ENCODE peak calls at places on chromosomes 12 and 14, in ten cellular contexts. J, I, C, T, Z, Q, X, E, V and M are unnamed samples.

GRCh38 chr14:91387135-91387849 is 30.3 kb downstream of the CCDC88C start:
- DNase-seq in V (peak; percentile 67), Z (no peak), X (peak; percentile 63), J (no peak), E (peak; percentile 65), T (no peak), I (peak; percentile 27), Q (no peak), C (peak; percentile 44), M (no peak)

GRCh38 chr12:111953455-111953854 is 59.5 kb downstream of the TMEM116 start:
- DNase-seq in I (peak; percentile 47), E (peak; percentile 31), V (no peak), Q (no peak), T (no peak), X (no peak), Z (no peak), C (no peak), J (no peak), M (no peak)

GRCh38 chr12:108440736-108441135 is 74.3 kb upstream of the FICD start:
- DNase-seq in C (no peak), X (no peak), Q (no peak), T (no peak), Z (no peak), I (no peak), J (no peak), V (no peak), E (no peak), M (no peak)

GRCh38 chr12:122788387-122788786 is 14.0 kb downstream of the CCDC62 start:
- DNase-seq in V (peak; percentile 45), T (peak; percentile 6), Z (no peak), Q (no peak), C (no peak), X (no peak), J (no peak), E (peak; percentile 40), I (no peak), M (no peak)

GRCh38 chr12:75613981-75614380 is 102.6 kb upstream of the KRR1 start:
- DNase-seq in E (peak; percentile 38), J (no peak), T (peak; percentile 28), I (no peak), C (no peak), Q (no peak), X (no peak), Z (no peak), V (no peak), M (no peak)

GRCh38 chr14:33280646-33281045 is 342.0 kb downstream of the NPAS3 start:
- DNase-seq in T (no peak), E (peak; percentile 58), V (peak; percentile 16), Q (no peak), I (no peak), C (no peak), J (no peak), Z (no peak), X (no peak), M (no peak)

GRCh38 chr12:712172-712863 is 40.1 kb upstream of the WNK1 start:
- DNase-seq in T (no peak), J (no peak), X (no peak), E (peak; percentile 47), I (no peak), C (no peak), Z (peak; percentile 52), Q (no peak), V (peak; percentile 57), M (peak; percentile 89)

GRCh38 chr14:100223332-100224171 is 15.4 kb upstream of the YY1 start:
- DNase-seq in V (no peak), T (no peak), I (no peak), J (peak; percentile 70), Z (no peak), Q (no peak), X (no peak), E (peak; percentile 66), C (no peak), M (no peak)

GRCh38 chr12:47236109-47236714 is 156.5 kb upstream of the AMIGO2 start:
- DNase-seq in Q (no peak), Z (no peak), V (peak; percentile 85), T (peak; percentile 80), J (no peak), I (no peak), C (no peak), E (peak; percentile 87), X (peak; percentile 67), M (no peak)

GRCh38 chr14:26194816-26195215 is 403.0 kb downstream of the NOVA1 start:
- DNase-seq in Q (no peak), Z (no peak), V (no peak), C (no peak), J (no peak), X (no peak), E (no peak), I (no peak), T (no peak), M (no peak)

GRCh38 chr14:89166650-89167049 is 250.4 kb downstream of the FOXN3 start:
- DNase-seq in J (no peak), I (no peak), C (no peak), T (no peak), V (no peak), E (no peak), X (no peak), Z (no peak), Q (no peak), M (no peak)

GRCh38 chr14:37232907-37233481 is 35.3 kb downstream of the MIPOL1 start:
- DNase-seq in T (peak; percentile 55), J (peak; percentile 48), Q (no peak), Z (peak; percentile 35), I (peak; percentile 65), X (peak; percentile 60), V (peak; percentile 66), E (peak; percentile 69), C (peak; percentile 73), M (peak; percentile 45)

GRCh38 chr12:45388545-45388944 is 172.7 kb downstream of the ANO6 start:
- DNase-seq in X (peak; percentile 27), C (peak; percentile 46), J (peak; percentile 54), Q (no peak), Z (no peak), E (peak; percentile 55), V (peak; percentile 58), I (no peak), T (peak; percentile 40), M (peak; percentile 44)

GRCh38 chr12:124569375-124570148 is 2.1 kb upstream of the NCOR2 start:
- DNase-seq in J (no peak), X (no peak), C (no peak), I (no peak), Q (no peak), Z (no peak), E (peak; percentile 14), V (peak; percentile 29), T (no peak), M (no peak)

GRCh38 chr14:106436310-106436905 is 910.0 kb downstream of the TMEM121 start:
- DNase-seq in J (no peak), Q (peak; percentile 65), C (peak; percentile 68), T (no peak), X (peak; percentile 53), I (no peak), V (no peak), Z (peak; percentile 38), E (no peak), M (peak; percentile 61)

GRCh38 chr12:114625294-114625851 is 58.6 kb downstream of the TBX3 start:
- DNase-seq in Q (no peak), Z (peak; percentile 35), V (peak; percentile 68), J (peak; percentile 83), E (peak; percentile 68), X (peak; percentile 69), I (peak; percentile 58), C (peak; percentile 59), T (peak; percentile 65), M (peak; percentile 4)

GRCh38 chr12:26938660-26939185 is 453 bp downstream of the FGFR1OP2 start:
- DNase-seq in J (no peak), V (no peak), E (no peak), Z (no peak), Q (no peak), C (peak; percentile 72), I (no peak), X (no peak), T (no peak), M (no peak)

GRCh38 chr12:57004651-57005050 is 1.7 kb downstream of the ZBTB39 start:
- DNase-seq in Z (no peak), C (no peak), Q (no peak), V (no peak), I (no peak), J (no peak), T (no peak), X (no peak), E (no peak), M (no peak)

GRCh38 chr12:9337656-9338055 is 129.5 kb upstream of the PZP start:
- DNase-seq in I (no peak), J (no peak), Q (no peak), V (no peak), C (no peak), E (no peak), Z (no peak), X (no peak), T (no peak), M (no peak)

GRCh38 chr12:58503731-58504520 is 416.4 kb downstream of the LRIG3 start:
- DNase-seq in C (no peak), V (no peak), Z (no peak), Q (no peak), I (no peak), J (no peak), T (peak; percentile 61), X (no peak), E (peak; percentile 80), M (no peak)

GRCh38 chr12:83086023-83086422 is 399.3 kb downstream of the TMTC2 start:
- DNase-seq in Q (no peak), X (no peak), J (no peak), C (no peak), I (no peak), E (no peak), V (no peak), Z (no peak), T (no peak), M (no peak)

GRCh38 chr12:25840678-25841077 is 117.8 kb upstream of the RASSF8 start:
- DNase-seq in Q (no peak), X (no peak), E (peak; percentile 85), V (peak; percentile 82), T (peak; percentile 61), I (no peak), C (no peak), Z (no peak), J (no peak), M (no peak)

GRCh38 chr14:103593577-103593976 is 30.8 kb downstream of the COA8 start:
- DNase-seq in C (no peak), J (no peak), Q (no peak), I (no peak), Z (peak; percentile 62), V (no peak), X (no peak), T (no peak), E (no peak), M (peak; percentile 69)

GRCh38 chr12:53758081-53758769 is 6.4 kb upstream of the CISTR start:
- DNase-seq in X (no peak), E (no peak), C (no peak), I (no peak), V (no peak), T (no peak), Z (peak; percentile 14), J (no peak), Q (no peak), M (no peak)

GRCh38 chr14:105909046-105909827 is 382.9 kb downstream of the TMEM121 start:
- DNase-seq in V (no peak), T (no peak), J (no peak), Z (no peak), X (no peak), C (no peak), Q (no peak), I (no peak), E (no peak), M (no peak)

GRCh38 chr12:45651029-45651428 is 78.5 kb upstream of the ARID2 start:
- DNase-seq in Z (no peak), C (no peak), T (no peak), J (no peak), X (no peak), Q (no peak), V (no peak), I (no peak), E (no peak), M (no peak)

GRCh38 chr12:94566345-94566744 is 84.0 kb downstream of the TMCC3 start:
- DNase-seq in Z (peak; percentile 62), V (no peak), C (no peak), E (no peak), I (no peak), T (no peak), X (no peak), Q (no peak), J (no peak), M (peak; percentile 95)

GRCh38 chr12:84791444-84791843 is 121.2 kb downstream of the SLC6A15 start:
- DNase-seq in J (no peak), Z (no peak), E (peak; percentile 19), V (no peak), C (no peak), X (no peak), Q (no peak), T (no peak), I (no peak), M (no peak)